ENCODE peak calls at places on chromosome 1, in four cellular contexts. V is A549, I is K562, N is prostate gland. B is an unnamed sample.

GRCh38 chr1:47582891-47583608 is 145.2 kb downstream of the FOXD2 start:
- DNase-seq in I (no peak), N (no peak), V (no peak), B (no peak)

GRCh38 chr1:150162862-150163706 is 13.4 kb downstream of the PLEKHO1 start:
- DNase-seq in I (peak; percentile 84), V (no peak), N (peak; percentile 93), B (no peak)

GRCh38 chr1:6519935-6520621 is 28.6 kb upstream of the PLEKHG5 start:
- DNase-seq in N (peak; percentile 65), I (no peak), V (no peak), B (no peak)

GRCh38 chr1:172613294-172613693 is 45.6 kb upstream of the FASLG start:
- DNase-seq in I (no peak), V (no peak), N (no peak), B (no peak)

GRCh38 chr1:104238991-104239390 is 489.3 kb downstream of the AMY1C start:
- DNase-seq in V (no peak), I (no peak), N (no peak), B (no peak)

GRCh38 chr1:224543453-224543852 is 72.7 kb upstream of the CNIH3 start:
- DNase-seq in I (no peak), N (no peak), V (no peak), B (no peak)

GRCh38 chr1:19043579-19044443 is 87.3 kb upstream of the IFFO2 start:
- DNase-seq in I (no peak), V (no peak), N (no peak), B (no peak)

GRCh38 chr1:21468597-21468996 is 28.7 kb downstream of the NBPF3 start:
- DNase-seq in I (peak; percentile 51), N (no peak), V (no peak), B (no peak)

GRCh38 chr1:55682198-55682597 is 467.0 kb upstream of the USP24 start:
- DNase-seq in V (no peak), N (no peak), I (no peak), B (no peak)

GRCh38 chr1:112317140-112317539 is 78.9 kb upstream of the CTTNBP2NL start:
- DNase-seq in I (no peak), N (no peak), V (no peak), B (no peak)

GRCh38 chr1:26745191-26745590 is 42.6 kb upstream of the PIGV start:
- DNase-seq in N (no peak), I (no peak), V (no peak), B (no peak)

GRCh38 chr1:3625151-3625907 is 514 bp downstream of the TPRG1L start:
- DNase-seq in I (peak; percentile 81), N (peak; percentile 39), V (peak; percentile 36), B (no peak)

GRCh38 chr1:3852711-3853498 is 4.1 kb downstream of the CEP104 start:
- DNase-seq in V (no peak), I (no peak), N (no peak), B (no peak)

GRCh38 chr1:39412079-39412478 is 79.4 kb upstream of the BMP8A start:
- DNase-seq in I (no peak), N (no peak), V (no peak), B (no peak)

GRCh38 chr1:36222481-36223372 is 1.5 kb upstream of the THRAP3 start:
- DNase-seq in N (no peak), I (no peak), V (no peak), B (no peak)

GRCh38 chr1:234330843-234331215 is 42.4 kb upstream of the COA6 start:
- DNase-seq in N (no peak), V (no peak), I (no peak), B (no peak)

GRCh38 chr1:79716481-79716880 is 710.0 kb upstream of the ADGRL4 start:
- DNase-seq in I (no peak), N (no peak), V (no peak), B (no peak)

GRCh38 chr1:6899141-6899540 is 113.9 kb downstream of the CAMTA1 start:
- DNase-seq in N (no peak), V (no peak), I (no peak), B (no peak)

GRCh38 chr1:156848461-156849150 is 10.3 kb downstream of the INSRR start:
- DNase-seq in I (peak; percentile 83), N (peak; percentile 8), V (no peak), B (no peak)

GRCh38 chr1:246067432-246068021 is 439.6 kb downstream of the SMYD3 start:
- DNase-seq in V (no peak), N (no peak), I (no peak), B (no peak)

GRCh38 chr1:63074321-63074720 is 248.0 kb upstream of the FOXD3 start:
- DNase-seq in N (no peak), I (no peak), V (no peak), B (no peak)

GRCh38 chr1:26856604-26857469 is 6.1 kb upstream of the SFN start:
- DNase-seq in I (no peak), N (peak; percentile 64), V (no peak), B (no peak)

GRCh38 chr1:30029677-30030076 is 693.7 kb downstream of the MATN1 start:
- DNase-seq in V (no peak), I (no peak), N (no peak), B (no peak)

GRCh38 chr1:223756002-223756775 is 43.9 kb downstream of the CAPN2 start:
- DNase-seq in I (no peak), V (no peak), N (no peak), B (no peak)

GRCh38 chr1:41799723-41800122 is 119.0 kb downstream of the HIVEP3 start:
- DNase-seq in N (no peak), I (no peak), V (no peak), B (no peak)

GRCh38 chr1:76587213-76587612 is 280.1 kb upstream of the ST6GALNAC5 start:
- DNase-seq in V (no peak), I (no peak), N (no peak), B (no peak)

GRCh38 chr1:94863297-94863911 is 43.2 kb downstream of the SLC44A3 start:
- DNase-seq in I (no peak), N (peak; percentile 31), V (no peak), B (no peak)
- TF ChIP-seq POLR2A in I (no peak), N (no peak), V (no peak), B (no peak)

DNA sequence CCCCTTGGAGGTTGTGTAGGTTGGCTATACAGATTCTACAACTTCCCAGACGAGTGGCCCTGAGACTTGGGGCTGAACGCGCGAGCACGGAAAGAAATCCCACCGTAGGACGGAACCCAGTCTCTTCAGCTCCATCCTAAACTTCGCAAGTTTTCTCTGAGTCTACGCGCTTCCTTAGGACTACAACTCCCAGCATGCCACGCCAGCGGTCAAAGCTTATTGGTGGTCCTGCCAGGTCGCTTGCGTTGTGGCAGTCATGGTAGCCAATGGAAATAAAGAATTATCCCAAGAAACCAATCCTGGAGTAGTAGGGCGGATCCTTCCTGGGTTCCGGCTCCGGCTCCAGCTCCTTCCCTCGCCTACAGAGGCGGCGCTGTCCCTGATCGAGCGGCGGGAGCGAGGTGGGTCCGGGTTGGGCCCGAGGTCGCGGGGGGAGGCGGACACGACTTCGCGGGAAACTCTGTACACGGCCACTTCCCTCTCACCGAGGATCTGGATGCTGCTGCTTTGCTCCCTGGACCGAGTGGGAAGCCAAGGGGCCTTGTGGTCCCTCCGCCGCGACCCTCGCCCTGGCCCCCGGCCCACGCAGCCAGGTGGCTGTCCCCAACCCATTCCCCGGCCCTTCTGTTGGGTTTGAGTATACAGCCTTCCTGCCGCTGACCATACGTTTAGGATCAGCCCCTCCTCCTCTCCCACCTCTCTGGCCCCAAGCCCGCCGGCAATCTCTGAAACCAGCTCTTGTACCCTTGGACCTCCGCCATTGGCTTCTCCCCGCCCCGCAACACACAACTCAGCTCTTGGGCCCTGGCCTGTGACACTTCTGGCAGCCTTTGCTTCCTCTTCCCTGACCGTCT is at the start of gene ZNF691:
- DNase-seq in N (peak; percentile 97), I (peak; percentile 98), V (peak; percentile 94), B (peak; percentile 86)
- TF ChIP-seq POLR2A in N (peak; percentile 42), I (peak; percentile 91), V (peak; percentile 39), B (peak; percentile 65)

GRCh38 chr1:61079276-61079897 is 3.0 kb upstream of the NFIA start:
- DNase-seq in V (no peak), N (no peak), I (no peak), B (no peak)

GRCh38 chr1:61077676-61078521 is 4.5 kb upstream of the NFIA start:
- DNase-seq in N (peak; percentile 95), I (peak; percentile 83), V (peak; percentile 92), B (peak; percentile 34)

GRCh38 chr1:61079898-61080336 is 2.4 kb upstream of the NFIA start:
- DNase-seq in V (no peak), N (peak; percentile 81), I (peak; percentile 76), B (no peak)

GRCh38 chr1:61078611-61079010 is 3.8 kb upstream of the NFIA start:
- DNase-seq in V (no peak), I (no peak), N (no peak), B (no peak)

GRCh38 chr1:61076728-61077675 is 5.4 kb upstream of the NFIA start:
- DNase-seq in V (peak; percentile 71), I (peak; percentile 88), N (peak; percentile 72), B (no peak)
- TF ChIP-seq POLR2A in V (peak; percentile 53), I (peak; percentile 79), N (no peak), B (no peak)

GRCh38 chr1:179971563-179972496 is 17.2 kb downstream of the CEP350 start:
- DNase-seq in I (peak; percentile 65), V (no peak), N (no peak), B (no peak)
- TF ChIP-seq POLR2A in I (no peak), V (no peak), N (no peak), B (no peak)

DNA sequence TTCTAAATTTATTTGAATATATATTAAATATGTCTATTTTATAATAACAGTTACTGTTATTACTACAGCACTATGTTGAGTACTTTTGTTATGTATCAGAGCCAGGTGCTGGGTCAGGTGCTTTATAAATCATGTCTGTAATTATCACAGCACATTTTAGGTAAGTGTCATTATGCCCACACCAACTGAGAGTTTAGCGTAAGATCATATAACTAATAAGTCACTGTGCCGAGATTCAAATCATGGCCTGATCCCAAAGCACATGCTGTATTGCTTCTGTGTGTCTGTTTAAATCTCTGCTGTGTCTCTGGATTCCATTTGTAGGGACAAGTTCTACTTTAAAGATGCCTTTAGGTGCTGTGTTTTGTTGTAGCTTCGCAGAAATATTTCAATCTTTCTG is 1.9 kb downstream of the GPSM2 start:
- DNase-seq in N (no peak), V (no peak), I (no peak), B (no peak)
- TF ChIP-seq POLR2A in N (no peak), V (no peak), I (no peak), B (no peak)

B was measured in GM12891.